ENCODE peak calls at places on chromosomes 7 and 10, in five cellular contexts. C, K, X, A and W are unnamed samples.

GRCh38 chr10:119251315-119251708 is 43.9 kb downstream of the GRK5 start:
- DNase-seq in C (no peak), K (no peak), X (no peak), A (peak), W (no peak)

GRCh38 chr10:126661356-126661755 is 9.1 kb downstream of the C10orf90 start:
- DNase-seq in C (no peak), K (no peak), X (no peak), A (no peak), W (no peak)

GRCh38 chr7:114081606-114082425 is 163.0 kb upstream of the PPP1R3A start:
- DNase-seq in C (no peak), K (no peak), X (peak), A (peak), W (peak)

GRCh38 chr10:76911184-76911583 is 726.4 kb downstream of the KCNMA1 start:
- DNase-seq in C (no peak), K (no peak), X (no peak), A (no peak), W (no peak)

GRCh38 chr10:122030200-122030552 is 41.2 kb downstream of the TACC2 start:
- DNase-seq in C (no peak), K (no peak), X (no peak), A (no peak), W (no peak)

GRCh38 chr10:16367899-16368298 is 68.9 kb upstream of the PTER start:
- DNase-seq in C (no peak), K (no peak), X (peak), A (no peak), W (no peak)

GRCh38 chr10:129637841-129638240 is 170.8 kb downstream of the MGMT start:
- DNase-seq in C (no peak), K (no peak), X (no peak), A (no peak), W (no peak)

GRCh38 chr10:132420469-132421376 is 23.7 kb downstream of the PWWP2B start:
- DNase-seq in C (no peak), K (no peak), X (no peak), A (no peak), W (no peak)

GRCh38 chr7:108246227-108246837 is 116.2 kb upstream of the LAMB4 start:
- DNase-seq in C (peak), K (no peak), X (no peak), A (peak), W (no peak)

GRCh38 chr10:110912374-110912773 is 6.6 kb downstream of the BBIP1 start:
- DNase-seq in C (no peak), K (no peak), X (no peak), A (peak), W (no peak)

GRCh38 chr7:132930881-132931280 is 151.0 kb downstream of the CHCHD3 start:
- DNase-seq in C (no peak), K (no peak), X (peak), A (no peak), W (no peak)

GRCh38 chr10:89633484-89633883 is 11.6 kb downstream of the PANK1 start:
- DNase-seq in C (no peak), K (no peak), X (no peak), A (peak), W (no peak)

GRCh38 chr7:41977165-41977651 is 259.8 kb downstream of the GLI3 start:
- DNase-seq in C (no peak), K (no peak), X (peak), A (peak), W (no peak)

GRCh38 chr7:99720370-99721128 is 14.4 kb downstream of the CYP3A7 start:
- DNase-seq in C (peak), K (no peak), X (no peak), A (no peak), W (no peak)

GRCh38 chr10:93071177-93071472 is 2.6 kb upstream of the CYP26A1 start:
- DNase-seq in C (no peak), K (no peak), X (no peak), A (no peak), W (no peak)

GRCh38 chr7:29091722-29092121 is 54.6 kb downstream of the CPVL start:
- DNase-seq in C (no peak), K (no peak), X (no peak), A (peak), W (peak)

GRCh38 chr10:86331861-86332260 is 34.7 kb downstream of the GRID1 start:
- DNase-seq in C (no peak), K (no peak), X (no peak), A (no peak), W (no peak)

GRCh38 chr10:97572214-97572989 is at the start of gene ANKRD2:
- DNase-seq in C (no peak), K (peak), X (peak), A (peak), W (peak)

GRCh38 chr10:43361532-43362190 is 9.8 kb upstream of the FXYD4 start:
- DNase-seq in C (no peak), K (no peak), X (no peak), A (no peak), W (no peak)

GRCh38 chr10:95306851-95307250 is 16.0 kb upstream of the PDLIM1 start:
- DNase-seq in C (no peak), K (no peak), X (no peak), A (no peak), W (no peak)

DNA sequence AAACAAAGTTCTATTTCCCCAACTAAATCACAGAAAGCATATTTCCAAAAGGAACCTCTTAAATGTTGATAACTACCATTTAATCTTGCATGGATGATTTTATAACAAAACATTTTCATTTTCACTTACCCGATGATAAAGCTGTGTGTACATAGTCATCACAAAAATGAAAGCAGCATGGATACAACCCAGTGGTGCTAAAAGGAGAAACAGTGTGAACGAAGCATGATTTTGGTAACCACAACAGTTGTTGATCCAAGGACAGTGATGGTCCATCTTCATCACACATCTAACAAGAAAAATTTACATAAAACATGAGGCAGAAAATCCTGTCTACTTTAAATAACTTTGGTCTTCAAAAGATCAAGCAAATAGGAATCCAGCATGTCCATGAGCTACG is 4.7 kb downstream of the ZDHHC6 start:
- DNase-seq in C (no peak), K (no peak), X (no peak), A (no peak), W (no peak)
- TF ChIP-seq CTCF in C (no peak), K (no peak), X (no peak), A (no peak), W (no peak)

GRCh38 chr7:220151-220841 is 27.9 kb downstream of the FAM20C start:
- DNase-seq in C (no peak), K (no peak), X (no peak), A (no peak), W (no peak)
- TF ChIP-seq CTCF in C (no peak), K (no peak), X (no peak), A (no peak), W (no peak)

DNA sequence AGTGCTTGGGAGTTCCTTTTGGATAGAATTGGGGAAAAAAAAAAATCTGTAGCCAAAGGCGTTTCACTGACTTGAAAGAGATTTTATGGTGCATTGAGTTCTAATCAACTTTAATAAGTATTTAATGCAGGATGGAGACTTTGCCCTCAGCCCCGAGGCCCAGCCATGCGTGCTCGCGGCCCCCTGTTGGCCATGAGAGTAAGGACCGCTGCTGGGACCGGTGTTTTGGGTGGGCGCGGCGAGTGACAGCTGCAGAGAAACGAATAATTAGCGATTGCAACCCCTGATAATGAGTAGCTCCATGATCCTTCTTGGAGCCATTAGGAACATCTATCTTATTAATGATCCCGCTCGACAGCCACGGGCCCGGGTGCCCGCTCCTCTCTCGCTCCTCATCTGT is 347.4 kb downstream of the RPS24 start:
- DNase-seq in C (no peak), K (no peak), X (no peak), A (no peak), W (no peak)
- TF ChIP-seq CTCF in C (peak), K (peak), X (peak), A (peak), W (no peak)

GRCh38 chr10:29176845-29177244 is 112.0 kb upstream of the LYZL1 start:
- DNase-seq in C (no peak), K (no peak), X (no peak), A (no peak), W (no peak)
- TF ChIP-seq CTCF in C (no peak), K (no peak), X (no peak), A (no peak), W (no peak)

GRCh38 chr7:154640266-154640865 is 362.6 kb downstream of the PAXIP1 start:
- DNase-seq in C (no peak), K (no peak), X (no peak), A (no peak), W (no peak)
- TF ChIP-seq CTCF in C (no peak), K (no peak), X (peak), A (no peak), W (no peak)

DNA sequence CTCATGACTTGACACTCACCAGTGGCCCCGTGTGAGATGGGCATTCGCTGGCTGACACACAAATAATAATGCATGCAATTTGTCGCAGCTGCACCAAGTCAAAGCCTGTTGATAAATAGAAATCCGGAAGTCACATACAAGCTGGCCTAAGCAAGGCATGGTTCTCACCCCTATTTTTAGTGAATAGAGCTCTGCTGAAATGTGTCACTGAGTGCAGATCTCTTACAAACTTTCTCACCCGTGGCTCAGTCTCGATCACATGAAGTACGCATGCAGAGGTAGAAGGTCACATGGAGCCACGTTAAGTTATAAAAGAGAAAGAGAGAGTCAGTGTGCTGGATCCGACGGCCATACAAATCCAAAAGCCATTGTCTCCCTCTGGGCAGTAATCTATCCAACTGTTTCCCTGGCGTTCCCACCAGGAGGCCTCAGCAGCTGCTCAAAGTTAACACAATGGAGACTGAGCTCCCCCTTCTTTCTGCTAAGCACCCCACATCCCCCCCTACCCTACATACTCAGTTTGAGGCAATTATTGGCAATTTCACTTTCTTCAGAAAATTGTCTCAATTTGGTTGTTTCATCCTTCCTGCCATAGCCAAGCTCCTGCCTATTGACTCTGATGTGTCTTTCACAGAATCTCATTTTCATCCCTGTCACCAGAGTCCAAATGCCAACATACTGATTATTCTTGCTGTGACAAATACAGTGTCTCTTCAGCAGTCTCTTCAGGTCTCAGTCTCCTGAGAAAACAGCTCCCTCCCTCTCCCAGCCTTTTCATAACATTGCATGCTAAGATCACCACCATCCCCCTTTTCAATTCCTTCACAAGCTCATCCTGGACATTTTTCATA is 473.3 kb upstream of the NRP1 start:
- DNase-seq in C (no peak), K (no peak), X (no peak), A (no peak), W (no peak)
- TF ChIP-seq CTCF in C (no peak), K (no peak), X (no peak), A (no peak), W (no peak)

DNA sequence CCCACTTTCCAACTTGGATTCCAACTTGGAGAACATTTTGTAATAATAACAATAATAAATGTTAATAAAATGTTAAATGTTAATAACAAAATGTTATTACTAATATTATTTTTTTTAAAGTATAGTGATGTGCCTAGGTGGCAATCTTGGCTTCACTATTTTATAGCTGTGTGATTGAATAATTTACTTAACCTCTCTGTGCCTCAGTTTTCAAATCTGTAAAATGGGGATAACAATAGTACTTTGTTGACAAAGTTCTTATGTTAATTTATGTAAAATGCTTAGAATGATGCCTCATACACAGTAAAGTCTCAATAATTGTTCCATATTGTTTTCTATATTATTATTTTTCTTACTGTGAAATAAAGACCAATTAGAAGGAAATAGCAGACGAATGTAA is 23.3 kb upstream of the TMEM26 start:
- DNase-seq in C (no peak), K (no peak), X (no peak), A (no peak), W (no peak)
- TF ChIP-seq CTCF in C (no peak), K (no peak), X (no peak), A (no peak), W (no peak)